ENCODE peak calls at places on chromosomes 3 and 15, in eight cellular contexts. G is fibroblast of pulmonary artery; V is cardiac muscle cell; L is D341Med; A is activated CD8-positive, alpha-beta memory T cell treated with anti-CD3 and anti-CD28 coated beads for 48 hours; Z is NCI-H1092 treated with DMSO at 0.1 percent for 48 hours; W is GM12865; N is stimulated activated CD8-positive, alpha-beta memory T cell treated with anti-CD3 and anti-CD28 coated beads, Interleukin-7, amount 100 ng/mL, for 48 hours. T is an unnamed sample.

GRCh38 chr15:96331141-96331941 is 841 bp downstream of the NR2F2 start:
- DNase-seq in A (no peak), G (peak; percentile 80), V (peak; percentile 78), N (no peak), W (no peak), Z (no peak), L (peak; percentile 66), T (no peak)

GRCh38 chr15:55289011-55289572 is 521 bp downstream of the RAB27A start:
- DNase-seq in Z (no peak), G (peak; percentile 54), L (peak; percentile 44), V (peak; percentile 66), A (no peak), N (no peak), W (peak; percentile 34), T (no peak)

GRCh38 chr15:59680870-59681269 is 8.2 kb downstream of the BNIP2 start:
- DNase-seq in N (no peak), Z (no peak), L (no peak), A (no peak), W (no peak), G (no peak), V (no peak), T (no peak)

GRCh38 chr3:114649331-114649730 is 355.5 kb downstream of the TIGIT start:
- DNase-seq in N (no peak), G (peak; percentile 29), A (no peak), W (no peak), Z (no peak), L (no peak), V (no peak), T (no peak)

GRCh38 chr15:60592386-60593339 is 113.7 kb upstream of the ICE2 start:
- DNase-seq in L (peak; percentile 85), G (peak; percentile 62), A (peak; percentile 50), W (peak; percentile 93), V (peak; percentile 64), Z (peak; percentile 64), N (peak; percentile 77), T (peak; percentile 84)

GRCh38 chr3:21330293-21330692 is 420.7 kb downstream of the ZNF385D start:
- DNase-seq in Z (no peak), N (no peak), A (no peak), W (peak; percentile 39), L (no peak), G (no peak), V (peak; percentile 7), T (no peak)

GRCh38 chr3:66401157-66401550 is 99.7 kb downstream of the LRIG1 start:
- DNase-seq in G (no peak), A (no peak), W (no peak), Z (no peak), L (no peak), V (no peak), N (no peak), T (no peak)

GRCh38 chr15:80846416-80846815 is 67.2 kb downstream of the CEMIP start:
- DNase-seq in G (no peak), V (no peak), N (no peak), L (no peak), Z (no peak), W (no peak), A (no peak), T (no peak)

GRCh38 chr3:115766587-115767492 is 143.5 kb downstream of the GAP43 start:
- DNase-seq in L (no peak), N (no peak), Z (no peak), G (peak; percentile 77), W (no peak), V (peak; percentile 52), A (no peak), T (no peak)